ENCODE peak calls at places on chromosomes 2 and 18, in ten cellular contexts. G is neuronal stem cell, E is brain microvascular endothelial cell, L is mucosa of descending colon, S is transverse colon, W is NT2/D1, P is HCT116, Y is psoas muscle, F is PC-3, I is spleen. B is an unnamed sample. For H3K36me3, the result is how much of the 10 kb centered on the place peaks cover.

GRCh38 chr2:8337321-8337720 is 344.5 kb upstream of the ID2 start:
- DNase-seq in P (no peak), F (no peak), S (no peak), W (no peak), E (no peak), L (no peak), Y (no peak), I (no peak), G (no peak), B (no peak)

GRCh38 chr18:50982802-50983179 is 15.0 kb downstream of the ELAC1 start:
- DNase-seq in Y (no peak), F (no peak), G (no peak), I (no peak), L (no peak), P (no peak), W (no peak), E (peak), S (no peak), B (no peak)

GRCh38 chr2:147099845-147100244 is 745.0 kb upstream of the ACVR2A start:
- DNase-seq in W (no peak), F (peak), E (no peak), S (no peak), Y (no peak), G (no peak), L (no peak), P (no peak), I (no peak), B (no peak)

GRCh38 chr2:105828543-105828942 is 83.8 kb downstream of the NCK2 start:
- DNase-seq in Y (no peak), P (no peak), G (no peak), F (no peak), W (no peak), I (no peak), L (no peak), E (no peak), S (no peak), B (no peak)

GRCh38 chr2:46786228-46786627 is 129.4 kb downstream of the MCFD2 start:
- DNase-seq in I (no peak), L (no peak), Y (no peak), P (no peak), G (no peak), W (no peak), E (no peak), S (no peak), F (no peak), B (no peak)

GRCh38 chr2:171505374-171505773 is 16.9 kb upstream of the CYBRD1 start:
- DNase-seq in L (no peak), I (no peak), S (no peak), Y (no peak), F (no peak), W (no peak), E (peak), P (no peak), G (no peak), B (no peak)

GRCh38 chr2:173354073-173354600 is 535 bp upstream of the CDCA7 start:
- DNase-seq in F (no peak), Y (no peak), G (peak), S (no peak), I (no peak), W (peak), P (no peak), L (no peak), E (no peak), B (no peak)

GRCh38 chr18:50559750-50560680 is at the start of gene MAPK4:
- DNase-seq in I (peak), E (no peak), L (peak), P (no peak), Y (peak), F (no peak), G (peak), W (no peak), S (peak), B (peak)

GRCh38 chr18:79048245-79048632 is 21.0 kb upstream of the ATP9B start:
- DNase-seq in E (no peak), L (no peak), S (no peak), F (no peak), I (no peak), W (no peak), Y (no peak), G (no peak), P (no peak), B (no peak)

GRCh38 chr2:55437515-55438390 is 18.1 kb upstream of the CCDC88A start:
- DNase-seq in L (no peak), P (no peak), E (no peak), Y (no peak), F (no peak), I (no peak), W (no peak), S (no peak), G (no peak), B (no peak)

GRCh38 chr2:8296340-8296739 is 385.5 kb upstream of the ID2 start:
- DNase-seq in Y (no peak), F (no peak), W (no peak), E (no peak), G (no peak), P (no peak), L (no peak), I (no peak), S (no peak), B (no peak)

GRCh38 chr2:217387776-217388381 is 528.0 kb upstream of the TNP1 start:
- DNase-seq in F (peak), L (no peak), W (no peak), S (no peak), Y (no peak), P (no peak), E (no peak), G (no peak), I (no peak), B (no peak)

GRCh38 chr2:65880451-65880850 is 448.1 kb upstream of the SPRED2 start:
- DNase-seq in W (no peak), L (no peak), Y (no peak), G (no peak), E (no peak), I (no peak), F (no peak), S (no peak), P (no peak), B (no peak)

GRCh38 chr2:168002021-168002553 is 245.3 kb downstream of the STK39 start:
- DNase-seq in G (no peak), L (no peak), Y (no peak), E (peak), F (peak), I (no peak), S (no peak), P (no peak), W (no peak), B (no peak)

GRCh38 chr2:235582081-235582686 is 88.3 kb downstream of the AGAP1 start:
- DNase-seq in G (no peak), S (no peak), W (no peak), P (no peak), F (no peak), L (no peak), E (no peak), Y (no peak), I (no peak), B (no peak)

GRCh38 chr18:68660355-68661183 is 54.3 kb downstream of the TMX3 start:
- DNase-seq in G (peak), L (no peak), W (peak), E (peak), P (peak), S (no peak), F (peak), Y (no peak), I (no peak), B (no peak)

GRCh38 chr2:191499874-191500565 is 177.9 kb upstream of the NABP1 start:
- DNase-seq in P (no peak), W (no peak), I (no peak), S (no peak), L (no peak), G (no peak), F (no peak), E (no peak), Y (no peak), B (no peak)

GRCh38 chr2:2018713-2019410 is 274.5 kb upstream of the PXDN start:
- DNase-seq in Y (no peak), P (no peak), G (no peak), I (no peak), L (no peak), F (no peak), E (peak), W (no peak), S (no peak), B (no peak)
- H3K4me3 ChIP-seq in Y (no peak), P (no peak), G (no peak), I (no peak), L (no peak), F (no peak), E (no peak), W (no peak), S (no peak), B (no peak)

GRCh38 chr2:48932667-48933066 is 177.1 kb upstream of the LHCGR start:
- DNase-seq in W (no peak), S (no peak), I (no peak), L (no peak), F (no peak), P (no peak), G (no peak), E (no peak), Y (no peak), B (no peak)
- H3K36me3 ChIP-seq in W (under half), S (under half), I (under half), L (under half), F (under half), P (under half), G (under half), E (under half), Y (under half), B (under half)

DNA sequence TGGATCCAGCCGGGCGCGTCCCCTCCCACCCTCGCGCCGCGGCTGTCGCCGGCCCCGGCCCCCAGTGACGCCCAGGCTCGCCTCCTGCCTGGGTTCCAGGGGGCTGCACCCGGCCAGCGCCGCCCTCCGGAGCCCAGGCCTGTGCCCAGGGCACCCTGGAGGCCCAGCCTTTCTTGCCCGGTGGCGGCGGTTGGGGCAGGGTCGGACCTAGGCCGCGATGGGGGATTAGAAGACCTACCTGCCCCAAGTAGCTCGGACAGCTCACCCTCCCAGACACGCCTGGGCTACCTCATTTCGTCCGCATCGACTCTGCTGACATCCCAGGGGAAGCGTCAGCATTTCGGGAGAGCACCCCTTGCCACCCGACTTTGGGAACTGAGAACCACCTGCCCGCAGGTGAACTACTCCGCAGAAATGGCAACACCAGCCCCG is 727 bp upstream of the ARL4C start:
- DNase-seq in I (peak), W (no peak), P (no peak), L (peak), F (no peak), E (no peak), G (no peak), S (no peak), Y (no peak), B (no peak)
- H3K4me3 ChIP-seq in I (peak), W (peak), P (peak), L (no peak), F (peak), E (peak), G (no peak), S (peak), Y (peak), B (peak)

DNA sequence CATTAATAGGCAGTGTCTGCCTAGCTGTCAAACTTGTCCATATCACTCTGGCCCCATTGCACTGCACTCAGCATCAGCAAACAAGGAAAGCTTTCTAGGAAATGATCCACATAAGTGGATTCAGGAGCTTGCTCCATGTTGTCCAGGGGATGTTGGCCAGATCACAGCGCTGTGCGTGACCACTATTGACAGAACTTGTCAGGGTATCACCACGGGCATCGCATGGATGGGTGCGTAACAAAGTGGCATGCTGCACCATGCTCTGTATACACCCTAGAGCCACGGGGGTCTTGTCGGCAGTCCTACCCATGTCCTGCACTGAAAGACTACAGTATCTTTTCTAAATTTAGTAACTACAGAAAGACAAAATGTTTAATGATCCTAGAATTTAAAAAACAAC is 15.6 kb downstream of the SATB2 start:
- DNase-seq in G (no peak), L (no peak), F (no peak), I (no peak), Y (no peak), S (no peak), P (no peak), E (no peak), W (no peak), B (no peak)
- H3K36me3 ChIP-seq in G (under half), L (under half), F (under half), I (under half), Y (under half), S (under half), P (under half), E (under half), W (under half), B (under half)

GRCh38 chr2:81937944-81938343 is 1633.4 kb upstream of the LRRTM1 start:
- DNase-seq in F (peak), P (no peak), S (no peak), E (no peak), Y (no peak), I (no peak), G (no peak), W (no peak), L (no peak), B (no peak)
- H3K4me3 ChIP-seq in F (no peak), P (no peak), S (no peak), E (no peak), Y (no peak), I (no peak), G (no peak), W (no peak), L (no peak), B (no peak)

DNA sequence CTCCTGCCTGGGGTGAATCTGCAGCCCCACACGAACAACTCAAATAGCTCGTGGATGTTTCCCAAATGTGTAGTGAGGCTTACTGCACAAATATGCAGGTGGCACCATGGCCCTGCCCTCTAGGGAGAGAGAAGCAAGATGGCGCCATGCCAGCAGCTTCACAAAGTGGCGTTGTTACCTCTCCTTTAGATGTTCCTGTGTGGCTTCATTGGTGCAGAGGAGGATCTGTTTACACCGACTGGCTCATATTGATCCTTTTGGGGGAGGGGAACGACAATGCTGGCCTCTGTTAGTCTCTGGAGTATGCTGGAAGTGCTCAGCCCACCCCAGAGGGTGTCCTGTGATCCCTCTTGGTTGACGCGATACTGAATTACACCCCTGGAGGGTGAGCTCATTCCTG is 99.5 kb upstream of the GATA6 start:
- DNase-seq in G (no peak), I (no peak), W (no peak), P (no peak), L (no peak), S (no peak), Y (no peak), F (no peak), E (no peak), B (no peak)
- H3K36me3 ChIP-seq in G (under half), I (under half), W (under half), P (under half), L (under half), S (under half), Y (under half), F (under half), E (under half), B (under half)

GRCh38 chr2:42618972-42619371 is 50.5 kb downstream of the MTA3 start:
- DNase-seq in P (no peak), W (no peak), E (peak), S (no peak), F (peak), Y (no peak), I (no peak), G (no peak), L (no peak), B (no peak)

GRCh38 chr2:42618116-42618515 is 49.7 kb downstream of the MTA3 start:
- DNase-seq in S (no peak), W (no peak), P (no peak), L (no peak), E (no peak), Y (no peak), I (no peak), F (no peak), G (no peak), B (no peak)

GRCh38 chr2:42624047-42624446 is 55.6 kb downstream of the MTA3 start:
- DNase-seq in E (no peak), W (no peak), F (no peak), S (no peak), Y (no peak), L (no peak), I (no peak), G (no peak), P (no peak), B (no peak)

DNA sequence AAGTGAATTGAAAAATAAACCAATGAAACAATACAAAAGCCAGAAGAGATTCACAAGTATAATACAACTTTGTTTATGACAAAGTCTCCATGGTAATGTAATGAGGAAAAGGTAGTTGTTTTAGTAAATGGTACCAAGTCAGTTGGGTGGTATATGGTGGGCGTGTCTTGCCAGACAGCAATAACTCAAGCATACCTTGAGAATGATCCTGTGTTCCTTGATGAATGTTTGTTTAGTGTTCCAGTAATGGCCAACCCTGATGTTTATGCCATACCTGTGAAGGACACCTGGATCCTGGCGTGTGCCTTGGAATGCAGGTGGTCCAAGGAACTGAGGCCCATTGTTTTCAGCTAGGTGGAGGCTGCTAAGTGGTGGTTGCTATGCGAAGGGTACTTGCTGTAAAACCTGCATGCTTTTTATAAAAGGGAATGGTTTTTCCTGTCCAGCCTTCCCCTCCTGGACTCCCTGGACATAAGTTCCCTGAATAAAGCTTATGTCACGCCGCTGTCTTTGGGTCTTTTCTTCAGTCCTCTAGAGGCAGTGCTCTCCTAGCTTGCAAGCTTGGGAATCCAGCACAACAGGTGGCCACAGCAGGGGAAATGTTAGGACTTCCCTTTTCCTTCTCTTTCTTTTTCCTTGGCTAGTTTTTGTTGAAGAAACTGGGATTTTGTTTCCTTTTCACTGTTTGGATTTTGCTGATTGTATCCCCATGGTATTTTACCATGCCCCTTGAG is 54.7 kb downstream of the MTA3 start:
- DNase-seq in F (no peak), W (no peak), P (no peak), I (no peak), E (no peak), L (no peak), G (no peak), Y (no peak), S (peak), B (peak)
- H3K4me3 ChIP-seq in F (no peak), W (no peak), P (no peak), I (no peak), E (no peak), L (no peak), G (no peak), Y (no peak), S (no peak), B (no peak)